ENCODE peak calls at places on chromosomes 6 and 20, in ten cellular contexts. J, S, R, X, M, O, A, C, H and Y are unnamed samples.

GRCh38 chr6:137705166-137706064 is 161.6 kb upstream of the TNFAIP3 start:
- DNase-seq in J (peak; percentile 33), O (peak; percentile 60), S (peak; percentile 62), H (no peak), A (peak; percentile 62), X (peak; percentile 15), M (peak; percentile 67), C (peak; percentile 57), R (peak; percentile 77), Y (peak; percentile 71)

GRCh38 chr20:40880063-40880715 is 148.4 kb upstream of the TOP1 start:
- DNase-seq in H (peak; percentile 38), O (peak; percentile 58), M (no peak), C (no peak), A (no peak), X (no peak), S (no peak), R (no peak), J (no peak), Y (no peak)

GRCh38 chr6:3751019-3751729 is at the start of gene PXDC1:
- DNase-seq in J (no peak), A (no peak), X (no peak), S (no peak), O (no peak), H (no peak), R (no peak), M (peak; percentile 57), C (no peak), Y (no peak)

GRCh38 chr6:137291441-137291840 is 72.3 kb upstream of the IFNGR1 start:
- DNase-seq in A (peak; percentile 35), C (peak; percentile 59), S (no peak), M (no peak), O (no peak), R (no peak), X (peak; percentile 19), H (peak; percentile 67), J (no peak), Y (no peak)

GRCh38 chr6:393391-394221 is 2.1 kb downstream of the IRF4 start:
- DNase-seq in A (no peak), M (peak; percentile 61), O (peak; percentile 42), J (no peak), H (no peak), S (no peak), C (no peak), R (no peak), X (no peak), Y (no peak)

GRCh38 chr6:2938632-2939083 is 32.7 kb downstream of the SERPINB6 start:
- DNase-seq in X (no peak), H (no peak), M (no peak), C (no peak), J (peak; percentile 83), A (no peak), R (peak; percentile 41), S (no peak), O (peak; percentile 92), Y (no peak)

GRCh38 chr6:15148356-15149058 is 97.4 kb upstream of the JARID2 start:
- DNase-seq in R (no peak), O (no peak), A (peak; percentile 87), S (no peak), X (no peak), C (no peak), H (peak; percentile 93), M (peak; percentile 21), J (peak; percentile 9), Y (no peak)

GRCh38 chr6:169211881-169212280 is 41.8 kb downstream of the THBS2 start:
- DNase-seq in A (no peak), J (no peak), H (no peak), C (no peak), M (no peak), X (no peak), S (no peak), O (no peak), R (no peak), Y (no peak)

GRCh38 chr20:4607287-4607713 is 114.4 kb upstream of the PRND start:
- DNase-seq in M (peak; percentile 84), J (peak; percentile 75), A (peak; percentile 81), S (peak; percentile 24), R (peak; percentile 54), H (peak; percentile 25), C (peak; percentile 64), X (no peak), O (peak; percentile 74), Y (peak; percentile 55)

GRCh38 chr20:4606046-4606445 is 115.7 kb upstream of the PRND start:
- DNase-seq in R (no peak), S (no peak), O (no peak), X (no peak), C (no peak), H (no peak), M (no peak), J (no peak), A (no peak), Y (no peak)

GRCh38 chr20:4603724-4604123 is 118.0 kb upstream of the PRND start:
- DNase-seq in X (no peak), O (no peak), C (no peak), H (no peak), M (no peak), J (no peak), S (no peak), A (peak; percentile 87), R (no peak), Y (no peak)

GRCh38 chr20:4604580-4604979 is 117.1 kb upstream of the PRND start:
- DNase-seq in J (no peak), A (no peak), C (no peak), O (no peak), R (no peak), S (no peak), M (no peak), H (no peak), X (no peak), Y (no peak)

GRCh38 chr20:4605166-4605565 is 116.5 kb upstream of the PRND start:
- DNase-seq in J (no peak), O (no peak), H (no peak), X (no peak), M (no peak), S (no peak), R (no peak), A (no peak), C (no peak), Y (no peak)
- H3K4me1 ChIP-seq in J (peaks cover 6% of the 10 kb centered on the region), O (no peaks in the 10 kb centered on the region), H (peaks cover 8% of the 10 kb centered on the region), X (peaks cover 6% of the 10 kb centered on the region), M (no peaks in the 10 kb centered on the region), S (no peaks in the 10 kb centered on the region), R (no peaks in the 10 kb centered on the region), A (peaks cover 16% of the 10 kb centered on the region), C (peaks cover 6% of the 10 kb centered on the region), Y (no peaks in the 10 kb centered on the region)

DNA sequence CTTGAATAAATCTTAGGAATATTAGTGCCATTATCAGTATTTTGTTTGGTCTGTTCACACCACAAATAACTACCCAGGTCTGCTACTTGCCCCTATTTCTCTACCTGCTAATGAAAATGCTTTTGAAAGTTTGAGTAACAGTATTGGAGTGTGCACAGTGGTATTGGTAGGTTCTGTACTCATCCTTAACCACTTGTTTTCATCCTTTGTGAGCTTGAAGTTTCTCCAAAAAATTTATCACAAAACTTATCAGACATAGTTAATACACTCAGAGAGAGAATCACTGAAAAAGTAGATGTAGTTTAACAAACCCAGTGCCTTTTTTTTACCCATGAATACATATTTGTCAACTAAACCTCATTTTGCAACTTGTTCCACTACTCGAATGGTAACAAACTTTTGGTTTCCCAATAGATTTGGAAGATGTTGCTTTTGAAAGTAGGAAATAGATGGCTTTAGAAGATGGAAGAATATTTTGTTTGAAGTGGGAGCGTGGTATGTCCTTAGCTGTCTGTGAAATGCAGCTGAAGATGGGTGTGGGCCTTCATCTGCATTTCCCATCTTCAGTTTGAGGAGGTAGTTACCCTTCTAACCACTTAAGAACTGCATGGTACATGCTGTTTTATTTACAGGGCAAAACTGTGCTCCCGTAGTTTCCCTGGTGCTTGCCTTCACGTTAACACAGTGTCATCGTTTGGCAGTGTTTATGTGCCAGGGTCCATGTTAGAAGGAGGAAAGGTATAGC is 9.0 kb downstream of the PTPN1 start:
- DNase-seq in R (no peak), C (no peak), O (no peak), H (no peak), M (no peak), J (no peak), X (no peak), S (no peak), A (no peak), Y (no peak)
- H3K4me1 ChIP-seq in R (peaks cover 35% of the 10 kb centered on the region), C (peaks cover 81% of the 10 kb centered on the region), O (peaks cover 37% of the 10 kb centered on the region), H (peaks cover 63% of the 10 kb centered on the region), M (peaks cover 7% of the 10 kb centered on the region), J (peaks cover 11% of the 10 kb centered on the region), X (peaks cover 76% of the 10 kb centered on the region), S (peaks cover 52% of the 10 kb centered on the region), A (peaks cover 7% of the 10 kb centered on the region), Y (no peaks in the 10 kb centered on the region)

GRCh38 chr6:44214307-44214706 is 2.4 kb upstream of the MYMX start:
- DNase-seq in C (no peak), J (no peak), X (no peak), M (no peak), H (no peak), O (no peak), R (no peak), A (no peak), S (no peak), Y (no peak)

GRCh38 chr6:44219053-44219814 is 2.5 kb downstream of the MYMX start:
- DNase-seq in S (peak; percentile 69), J (peak; percentile 57), A (peak; percentile 63), R (peak; percentile 85), X (peak; percentile 65), H (no peak), O (peak; percentile 70), C (peak; percentile 88), M (peak; percentile 96), Y (peak; percentile 80)

GRCh38 chr6:44217332-44218143 is 812 bp downstream of the MYMX start:
- DNase-seq in A (peak; percentile 14), X (peak; percentile 51), J (no peak), R (no peak), O (no peak), H (no peak), M (peak; percentile 71), C (peak; percentile 58), S (no peak), Y (no peak)

GRCh38 chr6:44219815-44220784 is 3.3 kb upstream of the SLC29A1 start:
- DNase-seq in H (no peak), C (no peak), R (no peak), A (no peak), M (no peak), O (no peak), X (no peak), S (no peak), J (no peak), Y (no peak)

DNA sequence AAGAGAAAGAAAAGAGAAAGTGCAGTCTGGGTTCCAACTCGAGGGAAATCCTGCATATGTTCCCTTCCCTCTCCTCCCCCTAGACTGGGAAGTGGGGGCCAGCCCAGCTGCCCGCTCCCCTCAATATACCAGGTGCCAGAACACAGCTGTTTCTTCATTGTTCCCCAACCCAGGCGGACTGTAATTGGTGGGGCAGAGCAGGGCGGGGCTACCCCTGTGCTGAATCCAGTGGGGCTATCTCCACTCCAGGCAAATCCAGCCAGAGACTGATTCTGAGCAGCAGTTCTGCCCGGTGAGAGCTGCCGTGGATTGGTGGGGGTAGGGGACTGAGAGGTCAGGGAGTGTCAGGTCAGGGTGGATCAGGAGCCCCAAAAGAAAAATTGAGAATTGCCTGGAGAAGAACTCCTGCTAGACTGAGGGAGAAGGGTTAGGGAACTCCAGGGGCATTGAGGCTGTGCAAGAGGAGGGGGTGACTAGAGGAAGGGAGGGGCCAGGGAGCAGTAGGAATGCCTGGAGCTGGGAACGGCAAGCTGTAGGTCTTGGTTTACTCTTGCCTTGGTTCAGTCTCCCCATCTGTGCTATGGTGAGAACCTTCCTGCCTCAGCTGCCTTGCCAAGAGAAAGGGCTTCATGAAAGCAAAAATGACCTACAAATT is at the start of gene MYMX:
- DNase-seq in A (no peak), X (no peak), R (peak; percentile 48), H (no peak), O (no peak), J (no peak), C (peak; percentile 34), S (no peak), M (peak; percentile 77), Y (no peak)
- H3K4me1 ChIP-seq in A (peaks cover 14% of the 10 kb centered on the region), X (peaks cover 42% of the 10 kb centered on the region), R (peaks cover 45% of the 10 kb centered on the region), H (no peaks in the 10 kb centered on the region), O (peaks cover 45% of the 10 kb centered on the region), J (peaks cover 35% of the 10 kb centered on the region), C (peaks cover 42% of the 10 kb centered on the region), S (peaks cover 5% of the 10 kb centered on the region), M (peaks cover 36% of the 10 kb centered on the region), Y (no peaks in the 10 kb centered on the region)

GRCh38 chr6:12048609-12049008 is 36.5 kb downstream of the HIVEP1 start:
- DNase-seq in H (no peak), R (no peak), C (no peak), M (no peak), X (no peak), J (no peak), A (no peak), O (no peak), S (no peak), Y (no peak)

GRCh38 chr6:12051861-12052368 is 39.8 kb downstream of the HIVEP1 start:
- DNase-seq in X (no peak), C (no peak), S (no peak), J (no peak), A (peak; percentile 47), R (no peak), M (no peak), H (no peak), O (peak; percentile 64), Y (no peak)

GRCh38 chr6:12049165-12049564 is 37.1 kb downstream of the HIVEP1 start:
- DNase-seq in J (no peak), A (no peak), R (no peak), O (peak; percentile 57), H (no peak), C (no peak), S (no peak), M (no peak), X (no peak), Y (no peak)

GRCh38 chr6:12047304-12047703 is 35.2 kb downstream of the HIVEP1 start:
- DNase-seq in O (peak; percentile 70), M (no peak), X (no peak), S (no peak), J (no peak), R (no peak), C (no peak), A (no peak), H (no peak), Y (no peak)

GRCh38 chr6:12047792-12048432 is 35.8 kb downstream of the HIVEP1 start:
- DNase-seq in C (no peak), O (peak; percentile 7), S (no peak), R (no peak), X (no peak), M (no peak), A (no peak), J (no peak), H (no peak), Y (no peak)
- H3K4me1 ChIP-seq in C (peaks cover 4% of the 10 kb centered on the region), O (peaks cover 71% of the 10 kb centered on the region), S (peaks cover 19% of the 10 kb centered on the region), R (no peaks in the 10 kb centered on the region), X (peaks cover 16% of the 10 kb centered on the region), M (no peaks in the 10 kb centered on the region), A (peaks cover 2% of the 10 kb centered on the region), J (peaks cover 18% of the 10 kb centered on the region), H (no peaks in the 10 kb centered on the region), Y (no peaks in the 10 kb centered on the region)